ENCODE peak calls at places on chromosomes 13 and 19, in five cellular contexts. P is psoas muscle; M is A673; E is neural progenitor cell; W is CD4-positive, CD25-positive, alpha-beta regulatory T cell. X is an unnamed sample. For H3K4me1, the result is how much of the 10 kb centered on the place peaks cover.

GRCh38 chr19:45152504-45153338 is 8.1 kb downstream of the NKPD1 start:
- DNase-seq in P (peak), M (peak), E (peak), W (no peak), X (peak)

GRCh38 chr19:49558591-49558990 is 21.8 kb downstream of the NOSIP start:
- DNase-seq in P (no peak), M (no peak), E (no peak), W (no peak), X (no peak)

GRCh38 chr13:114035583-114036501 is 62.0 kb upstream of the C13orf46 start:
- DNase-seq in P (no peak), M (no peak), E (peak), W (no peak), X (no peak)

GRCh38 chr19:50555447-50556235 is 12.6 kb downstream of the LRRC4B start:
- DNase-seq in P (no peak), M (no peak), E (peak), W (no peak), X (no peak)

GRCh38 chr13:29947839-29948238 is 97.4 kb upstream of the UBL3 start:
- DNase-seq in P (no peak), M (no peak), E (no peak), W (no peak), X (no peak)

GRCh38 chr19:55461974-55462628 is 659 bp upstream of the ISOC2 start:
- DNase-seq in P (no peak), M (peak), E (no peak), W (no peak), X (no peak)

GRCh38 chr19:6271251-6271650 is 8.5 kb downstream of the MLLT1 start:
- DNase-seq in P (no peak), M (no peak), E (no peak), W (no peak), X (peak)

GRCh38 chr19:35907377-35907745 is 734 bp downstream of the TYROBP start:
- DNase-seq in P (no peak), M (no peak), E (no peak), W (no peak), X (no peak)

GRCh38 chr13:73521291-73521626 is 462.5 kb downstream of the KLF5 start:
- DNase-seq in P (no peak), M (no peak), E (no peak), W (no peak), X (no peak)

GRCh38 chr19:18153555-18154134 is 682 bp downstream of the PIK3R2 start:
- DNase-seq in P (peak), M (no peak), E (peak), W (peak), X (peak)

GRCh38 chr19:6056801-6057650 is 53.3 kb downstream of the RFX2 start:
- DNase-seq in P (peak), M (peak), E (no peak), W (no peak), X (peak)

GRCh38 chr13:99495478-99496321 is 5.6 kb upstream of the TM9SF2 start:
- DNase-seq in P (no peak), M (no peak), E (no peak), W (no peak), X (no peak)

GRCh38 chr19:1467512-1468273 is 11.3 kb downstream of the C19orf25 start:
- DNase-seq in P (peak), M (no peak), E (peak), W (no peak), X (no peak)
- H3K4me1 ChIP-seq in P (under half), M (under half), E (under half), W (half or more), X (half or more)

GRCh38 chr13:107866007-107866665 is 349.2 kb downstream of the LIG4 start:
- DNase-seq in P (no peak), M (peak), E (peak), W (no peak), X (peak)
- H3K4me3 ChIP-seq in P (peak), M (peak), E (peak), W (no peak), X (no peak)

GRCh38 chr19:1032264-1032867 is 6.0 kb downstream of the CNN2 start:
- DNase-seq in P (no peak), M (no peak), E (no peak), W (no peak), X (no peak)
- H3K4me1 ChIP-seq in P (under half), M (under half), E (under half), W (under half), X (under half)

DNA sequence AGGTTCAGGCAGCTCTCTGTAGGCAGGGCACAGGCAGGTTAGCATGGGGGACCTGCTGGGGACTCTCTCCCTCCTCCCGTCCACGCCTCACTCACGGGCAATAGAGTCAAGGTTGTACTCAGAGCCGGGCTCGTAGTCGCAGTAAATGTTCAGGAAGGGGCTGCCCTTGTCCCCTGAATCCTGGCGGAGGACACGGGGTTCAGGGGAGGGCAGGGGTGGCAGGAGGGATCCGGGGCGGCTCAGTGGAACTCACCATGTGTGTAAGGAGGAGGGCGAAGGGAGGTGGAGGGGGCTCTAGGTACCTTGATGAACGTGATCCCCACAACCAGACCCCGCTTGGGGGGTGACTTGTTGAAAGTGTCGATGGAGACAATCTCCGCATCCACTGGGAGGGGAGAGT is 819 bp downstream of the KPTN start:
- DNase-seq in P (peak), M (no peak), E (no peak), W (no peak), X (no peak)
- H3K4me3 ChIP-seq in P (peak), M (peak), E (peak), W (no peak), X (no peak)

DNA sequence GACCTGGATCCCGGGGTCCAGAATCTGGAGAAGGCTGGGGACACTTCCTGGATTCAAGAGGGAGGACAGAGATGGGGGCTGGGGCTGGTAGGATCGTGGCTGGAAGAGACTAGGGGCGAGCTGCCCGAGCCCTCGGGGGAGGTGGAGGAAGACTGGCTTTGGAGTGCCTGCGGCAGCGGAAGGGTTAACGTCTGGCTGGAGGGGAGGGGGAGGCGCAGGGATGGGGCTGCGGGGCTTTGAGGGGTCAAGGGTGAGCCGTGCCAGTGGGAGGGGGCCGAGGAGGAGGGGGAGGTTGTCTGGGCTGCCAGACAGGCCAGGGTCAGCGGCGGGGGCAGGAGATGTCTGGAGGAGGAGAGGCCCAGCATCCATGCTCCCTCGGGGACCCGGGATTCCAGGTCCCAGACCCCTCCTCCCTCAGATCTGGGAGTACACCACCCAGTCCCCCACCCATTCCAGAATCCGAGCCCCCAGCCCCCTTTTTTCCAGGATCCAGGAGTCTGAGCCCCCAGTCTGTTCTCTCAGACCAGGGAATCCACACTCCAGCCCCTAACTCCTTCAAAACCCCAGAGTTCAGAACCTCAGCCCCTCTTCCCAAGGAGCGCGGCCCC is 3.3 kb upstream of the SPACA6 start:
- DNase-seq in P (peak), M (peak), E (peak), W (no peak), X (peak)
- H3K4me1 ChIP-seq in P (under half), M (under half), E (under half), W (under half), X (under half)

GRCh38 chr13:36675213-36675536 is 1.4 kb downstream of the SERTM1 start:
- DNase-seq in P (no peak), M (peak), E (peak), W (no peak), X (no peak)

GRCh38 chr13:36673838-36674326 is at the start of gene SERTM1:
- DNase-seq in P (peak), M (peak), E (peak), W (no peak), X (peak)

GRCh38 chr13:36673352-36673751 is 468 bp upstream of the SERTM1 start:
- DNase-seq in P (no peak), M (no peak), E (no peak), W (no peak), X (no peak)

DNA sequence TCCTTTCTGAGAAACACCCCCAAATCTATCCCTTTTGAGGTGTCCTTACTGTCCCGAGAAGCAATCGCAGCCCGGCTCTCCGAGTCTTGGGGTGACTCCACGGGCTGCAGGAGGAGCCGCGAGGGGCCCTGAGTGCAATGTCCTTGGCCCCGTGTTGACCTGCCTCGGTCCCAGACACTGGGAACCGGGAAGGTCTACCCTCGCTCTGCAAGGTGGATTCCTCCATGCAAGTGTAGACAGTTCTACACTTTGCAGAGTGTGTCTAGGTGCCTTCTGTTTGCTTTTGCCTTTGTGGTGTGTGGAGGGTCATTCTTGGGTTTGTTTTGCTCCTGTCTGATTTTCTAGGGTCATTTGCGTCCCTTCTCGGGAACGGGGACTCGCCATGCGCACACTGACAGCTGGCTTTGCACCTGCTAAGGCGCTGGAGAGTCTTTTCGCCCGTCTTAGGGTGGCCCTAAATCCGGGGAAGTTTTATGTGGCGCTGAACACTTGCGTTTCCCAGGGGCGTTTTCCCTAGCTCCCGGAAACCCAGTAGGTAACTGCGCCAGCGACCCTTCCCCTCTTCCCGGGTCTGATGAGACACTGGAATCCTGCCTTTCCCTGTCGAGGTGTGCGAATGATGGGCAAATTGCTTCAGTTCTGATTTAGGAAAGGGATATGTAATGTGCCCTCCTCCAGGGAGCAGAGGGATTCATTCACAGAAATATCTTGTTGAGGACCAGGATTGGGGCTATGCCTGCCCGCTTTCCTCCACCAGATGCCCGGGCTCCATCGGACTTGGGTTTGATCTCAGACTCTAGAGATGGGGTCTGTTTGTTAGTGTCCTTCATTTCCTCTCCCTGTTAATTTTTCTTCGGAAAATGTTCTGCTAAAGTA is 755 bp downstream of the SERTM1 start:
- DNase-seq in P (no peak), M (peak), E (peak), W (no peak), X (no peak)
- H3K4me3 ChIP-seq in P (peak), M (peak), E (peak), W (no peak), X (peak)

GRCh38 chr13:26819067-26819466 is 58.5 kb upstream of the GPR12 start:
- DNase-seq in P (no peak), M (no peak), E (no peak), W (no peak), X (no peak)
- H3K4me1 ChIP-seq in P (under half), M (under half), E (under half), W (under half), X (under half)

DNA sequence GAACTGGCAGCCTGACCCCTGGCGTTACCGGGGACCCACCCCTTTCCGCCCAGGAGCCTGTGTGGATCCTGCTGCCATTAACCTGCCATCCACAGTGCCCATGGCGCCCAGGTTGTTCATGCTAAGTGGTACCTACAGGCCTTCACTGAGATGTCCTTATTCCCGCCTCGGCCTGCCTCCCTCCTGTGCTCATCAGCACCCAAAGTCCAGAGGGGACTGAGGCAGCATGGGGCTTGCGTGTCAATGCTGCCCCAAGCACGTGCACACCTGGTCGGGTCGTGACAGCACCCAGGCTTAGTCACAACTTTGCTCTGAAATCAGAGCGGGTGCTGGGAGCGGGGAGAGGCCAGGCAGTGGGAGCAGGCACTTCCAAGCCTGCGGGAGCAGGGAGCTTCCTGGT is 3.7 kb upstream of the INTS6 start:
- DNase-seq in P (peak), M (no peak), E (no peak), W (no peak), X (no peak)
- H3K4me3 ChIP-seq in P (no peak), M (no peak), E (no peak), W (no peak), X (no peak)

DNA sequence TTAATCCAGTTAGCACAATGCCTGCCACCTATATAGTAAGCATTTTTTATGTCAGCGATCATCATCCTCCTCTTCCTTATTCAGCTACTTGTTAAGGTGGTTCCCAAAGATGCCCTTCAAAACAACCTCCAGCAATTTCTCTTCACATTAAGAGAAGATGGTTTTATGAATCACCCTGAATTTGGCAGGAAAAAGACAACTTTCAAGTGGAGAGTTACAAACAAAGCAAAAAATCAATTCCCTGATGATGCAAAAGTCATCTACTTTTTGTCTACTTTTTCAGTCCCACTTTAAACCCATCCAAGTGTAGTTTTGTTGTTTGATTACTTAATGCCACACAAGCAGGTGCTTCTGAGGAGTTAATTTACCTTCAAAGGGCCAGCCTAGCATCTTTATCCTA is 139.1 kb upstream of the SERP2 start:
- DNase-seq in P (no peak), M (no peak), E (no peak), W (no peak), X (no peak)
- H3K4me1 ChIP-seq in P (half or more), M (under half), E (under half), W (under half), X (half or more)